ENCODE peak calls at places on chromosomes 7 and 10, in four cellular contexts. S is activated naive CD4-positive, alpha-beta T cell treated with Interleukin-2 at 50 U/mL for 16 hours; F is T-cell; U is stimulated activated CD8-positive, alpha-beta memory T cell treated with anti-CD3 and anti-CD28 coated beads, Interleukin-2, amount 100 ng/mL, for 1 hour. N is an unnamed sample.

GRCh38 chr10:68598978-68599753 is 39.0 kb downstream of the TET1 start:
- DNase-seq in S (no peak), F (no peak), U (no peak), N (no peak)

GRCh38 chr10:126917975-126918908 is 13.0 kb downstream of the DOCK1 start:
- DNase-seq in S (no peak), F (no peak), U (no peak), N (no peak)

GRCh38 chr7:33873981-33874750 is 31.2 kb upstream of the BMPER start:
- DNase-seq in S (no peak), F (no peak), U (no peak), N (no peak)

GRCh38 chr10:104349623-104350142 is 4.0 kb upstream of the CFAP58 start:
- DNase-seq in S (no peak), F (no peak), U (no peak), N (no peak)

GRCh38 chr10:102729090-102730026 is 14.4 kb upstream of the WBP1L start:
- DNase-seq in S (peak; percentile 48), F (peak; percentile 51), U (peak; percentile 28), N (no peak)

GRCh38 chr10:13528875-13529713 is at the start of gene BEND7:
- DNase-seq in S (no peak), F (no peak), U (no peak), N (no peak)

GRCh38 chr7:130272456-130273080 is 5.9 kb downstream of the CPA2 start:
- DNase-seq in S (no peak), F (no peak), U (no peak), N (no peak)

GRCh38 chr7:68411742-68412141 is 1186.5 kb upstream of the AUTS2 start:
- DNase-seq in S (no peak), F (no peak), U (no peak), N (no peak)

GRCh38 chr7:44639701-44640321 is 33.4 kb downstream of the OGDH start:
- DNase-seq in S (no peak), F (no peak), U (no peak), N (peak; percentile 2)

GRCh38 chr7:152862033-152862432 is 102.5 kb downstream of the ACTR3B start:
- DNase-seq in S (no peak), F (no peak), U (no peak), N (no peak)

GRCh38 chr7:74306737-74307469 is 17.7 kb downstream of the CLIP2 start:
- DNase-seq in S (no peak), F (peak; percentile 9), U (no peak), N (no peak)

GRCh38 chr10:95445837-95446347 is 115.3 kb downstream of the SORBS1 start:
- DNase-seq in S (peak; percentile 14), F (peak; percentile 23), U (no peak), N (no peak)

GRCh38 chr7:99267530-99268360 is 4.9 kb upstream of the MYH16 start:
- DNase-seq in S (no peak), F (no peak), U (no peak), N (no peak)

GRCh38 chr7:23356726-23357125 is 57.6 kb downstream of the MALSU1 start:
- DNase-seq in S (no peak), F (no peak), U (no peak), N (no peak)

GRCh38 chr10:102342462-102342861 is 53.0 kb upstream of the NFKB2 start:
- DNase-seq in S (no peak), F (no peak), U (no peak), N (no peak)

GRCh38 chr7:768881-769504 is 41.9 kb upstream of the PRKAR1B start:
- DNase-seq in S (no peak), F (no peak), U (no peak), N (peak; percentile 58)

GRCh38 chr7:19617921-19618320 is 90.9 kb downstream of the POLR1F start:
- DNase-seq in S (no peak), F (no peak), U (no peak), N (no peak)

GRCh38 chr7:84251183-84251845 is 56.7 kb upstream of the SEMA3A start:
- DNase-seq in S (no peak), F (no peak), U (no peak), N (no peak)

GRCh38 chr10:1679821-1680650 is 57.3 kb downstream of the ADARB2 start:
- DNase-seq in S (no peak), F (no peak), U (no peak), N (no peak)

GRCh38 chr10:12984165-12984747 is 17.3 kb downstream of the CCDC3 start:
- DNase-seq in S (no peak), F (no peak), U (no peak), N (no peak)

GRCh38 chr10:36538945-36539586 is 586.3 kb upstream of the ANKRD30A start:
- DNase-seq in S (no peak), F (no peak), U (no peak), N (no peak)

GRCh38 chr10:130863044-130863443 is 448.5 kb downstream of the TCERG1L start:
- DNase-seq in S (no peak), F (no peak), U (no peak), N (no peak)

GRCh38 chr7:29597266-29597665 is 33.6 kb downstream of the PRR15 start:
- DNase-seq in S (no peak), F (no peak), U (no peak), N (no peak)

GRCh38 chr7:127803626-127804025 is 151.6 kb downstream of the SND1 start:
- DNase-seq in S (no peak), F (no peak), U (no peak), N (no peak)

GRCh38 chr10:80921032-80921431 is 383.3 kb downstream of the SH2D4B start:
- DNase-seq in S (no peak), F (no peak), U (no peak), N (no peak)

GRCh38 chr10:50993817-50994251 is 80.5 kb upstream of the PRKG1 start:
- DNase-seq in S (no peak), F (no peak), U (no peak), N (no peak)

GRCh38 chr7:149245244-149245643 is 5.8 kb downstream of the ZNF212 start:
- DNase-seq in S (peak; percentile 52), F (no peak), U (no peak), N (no peak)

GRCh38 chr10:60524541-60524940 is 134.9 kb upstream of the ANK3 start:
- DNase-seq in S (peak; percentile 52), F (no peak), U (no peak), N (no peak)

GRCh38 chr7:115009736-115010435 is 88.0 kb downstream of the MDFIC start:
- DNase-seq in S (no peak), F (no peak), U (no peak), N (no peak)

N was measured in cerebellar nuclear complex.